ENCODE peak calls at places on chromosomes 4 and X, in six cellular contexts. T is fibroblast of lung, U is right lobe of liver, A is left lung, Y is MM.1S, K is stomach. N is an unnamed sample.

GRCh38 chr4:183666088-183666487 is 7.0 kb downstream of the TRAPPC11 start:
- DNase-seq in K (no peak), U (no peak), A (no peak), T (no peak), Y (no peak), N (no peak)

GRCh38 chr4:164876680-164877324 is at the start of gene APELA:
- DNase-seq in Y (no peak), U (no peak), T (no peak), A (no peak), K (no peak), N (no peak)

GRCh38 chr4:118086334-118086733 is 52.0 kb downstream of the NDST3 start:
- DNase-seq in A (no peak), Y (no peak), K (no peak), U (no peak), T (peak), N (no peak)

GRCh38 chrX:149286940-149287349 is 218.2 kb downstream of the IDS start:
- DNase-seq in Y (peak), T (peak), U (no peak), A (no peak), K (peak), N (no peak)

GRCh38 chr4:169345207-169345788 is 74.5 kb upstream of the SH3RF1 start:
- DNase-seq in A (no peak), T (peak), K (no peak), Y (no peak), U (no peak), N (no peak)

GRCh38 chr4:81919810-81920209 is 448.1 kb upstream of the RASGEF1B start:
- DNase-seq in Y (no peak), K (no peak), U (no peak), T (no peak), A (no peak), N (no peak)

GRCh38 chrX:66163849-66164401 is at the start of gene HEPH:
- DNase-seq in A (no peak), K (no peak), U (no peak), T (peak), Y (no peak), N (no peak)

GRCh38 chr4:159899596-159899995 is 796.7 kb downstream of the RAPGEF2 start:
- DNase-seq in K (no peak), U (no peak), T (no peak), A (no peak), Y (no peak), N (no peak)

GRCh38 chrX:32545100-32545499 is 666.2 kb downstream of the DMD start:
- DNase-seq in Y (no peak), K (no peak), T (no peak), U (no peak), A (no peak), N (no peak)

GRCh38 chrX:85084770-85085393 is 81.2 kb downstream of the APOOL start:
- DNase-seq in A (no peak), Y (peak), U (no peak), T (peak), K (no peak), N (no peak)

GRCh38 chrX:155112171-155112570 is 40.9 kb downstream of the BRCC3 start:
- DNase-seq in U (no peak), T (no peak), A (no peak), Y (no peak), K (no peak), N (no peak)

GRCh38 chrX:36867143-36867542 is 141.0 kb upstream of the FAM47C start:
- DNase-seq in A (no peak), T (peak), U (no peak), Y (peak), K (no peak), N (no peak)

GRCh38 chr4:41212221-41213203 is 1.8 kb downstream of the APBB2 start:
- DNase-seq in Y (no peak), U (no peak), A (no peak), K (peak), T (peak), N (no peak)

GRCh38 chrX:35442421-35442820 is 355.7 kb upstream of the MAGEB16 start:
- DNase-seq in K (no peak), Y (no peak), U (no peak), A (no peak), T (no peak), N (no peak)

GRCh38 chr4:169649545-169650226 is 29.3 kb downstream of the CLCN3 start:
- DNase-seq in Y (no peak), T (peak), K (peak), A (no peak), U (no peak), N (no peak)

GRCh38 chr4:2714071-2714770 is 41.9 kb downstream of the TNIP2 start:
- DNase-seq in T (peak), U (no peak), K (no peak), Y (no peak), A (no peak), N (no peak)

GRCh38 chr4:121726642-121727268 is 30.0 kb upstream of the ANXA5 start:
- DNase-seq in U (no peak), A (no peak), T (peak), Y (peak), K (no peak), N (no peak)

GRCh38 chr4:101232074-101232776 is 115.1 kb downstream of the PPP3CA start:
- DNase-seq in A (no peak), Y (peak), U (no peak), T (peak), K (no peak), N (no peak)

GRCh38 chr4:112519689-112520597 is 4.0 kb upstream of the NEUROG2 start:
- DNase-seq in Y (no peak), A (no peak), U (no peak), T (no peak), K (no peak), N (no peak)

GRCh38 chr4:161893566-161893965 is 270.2 kb downstream of the FSTL5 start:
- DNase-seq in U (no peak), Y (no peak), T (no peak), K (no peak), A (no peak), N (no peak)

GRCh38 chr4:48329193-48329592 is 12.1 kb upstream of the SLAIN2 start:
- DNase-seq in K (no peak), Y (no peak), A (no peak), T (no peak), U (no peak), N (no peak)

GRCh38 chr4:105994061-105994460 is 98.8 kb downstream of the NPNT start:
- DNase-seq in K (no peak), Y (no peak), A (no peak), U (no peak), T (no peak), N (no peak)

GRCh38 chrX:106752101-106752678 is 25.7 kb downstream of the RNF128 start:
- DNase-seq in K (no peak), U (no peak), T (no peak), Y (no peak), A (no peak), N (no peak)

GRCh38 chrX:21166302-21166982 is 207.8 kb upstream of the CNKSR2 start:
- DNase-seq in K (no peak), A (no peak), T (peak), Y (no peak), U (no peak), N (no peak)

GRCh38 chrX:110803506-110803905 is 7.9 kb upstream of the CHRDL1 start:
- DNase-seq in Y (no peak), U (no peak), T (peak), K (no peak), A (no peak), N (no peak)

GRCh38 chr4:184028571-184028996 is 123.5 kb downstream of the STOX2 start:
- DNase-seq in A (peak), U (no peak), K (no peak), Y (peak), T (no peak), N (peak)

GRCh38 chr4:141371206-141371605 is 150.5 kb downstream of the ZNF330 start:
- DNase-seq in T (peak), A (no peak), K (no peak), Y (no peak), U (no peak), N (no peak)

GRCh38 chr4:141376769-141377168 is 156.1 kb downstream of the ZNF330 start:
- DNase-seq in U (no peak), K (no peak), A (no peak), T (no peak), Y (no peak), N (no peak)

DNA sequence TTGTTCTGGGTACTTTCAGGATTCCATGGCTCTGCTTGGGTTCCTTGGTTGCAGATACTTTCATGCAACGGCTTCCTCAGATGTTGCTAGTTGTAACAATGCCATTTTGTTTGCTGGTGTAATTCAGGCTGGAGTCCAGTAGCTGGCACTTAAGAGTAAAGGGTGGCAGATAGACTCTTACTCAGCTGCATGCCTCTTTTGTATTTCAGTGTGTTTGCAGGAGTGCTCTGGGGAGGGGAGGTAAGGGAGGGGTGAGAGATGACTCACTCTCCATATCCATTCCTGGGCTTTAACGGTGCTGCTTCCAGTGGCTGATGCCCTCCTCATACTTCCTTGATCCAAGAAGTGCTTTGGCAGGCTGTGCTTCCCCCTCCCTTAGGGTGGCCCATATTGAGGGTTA is 155.2 kb downstream of the ZNF330 start:
- DNase-seq in T (peak), Y (no peak), U (no peak), K (no peak), A (no peak), N (no peak)
- TF ChIP-seq CTCF in T (peak), Y (no peak), U (no peak), K (no peak), A (no peak), N (no peak)

GRCh38 chrX:139892512-139892911 is 40.3 kb downstream of the ATP11C start:
- DNase-seq in Y (no peak), U (no peak), A (no peak), K (no peak), T (no peak), N (no peak)

GRCh38 chrX:139889760-139890159 is 43.1 kb downstream of the ATP11C start:
- DNase-seq in U (no peak), K (no peak), T (peak), A (no peak), Y (no peak), N (no peak)

DNA sequence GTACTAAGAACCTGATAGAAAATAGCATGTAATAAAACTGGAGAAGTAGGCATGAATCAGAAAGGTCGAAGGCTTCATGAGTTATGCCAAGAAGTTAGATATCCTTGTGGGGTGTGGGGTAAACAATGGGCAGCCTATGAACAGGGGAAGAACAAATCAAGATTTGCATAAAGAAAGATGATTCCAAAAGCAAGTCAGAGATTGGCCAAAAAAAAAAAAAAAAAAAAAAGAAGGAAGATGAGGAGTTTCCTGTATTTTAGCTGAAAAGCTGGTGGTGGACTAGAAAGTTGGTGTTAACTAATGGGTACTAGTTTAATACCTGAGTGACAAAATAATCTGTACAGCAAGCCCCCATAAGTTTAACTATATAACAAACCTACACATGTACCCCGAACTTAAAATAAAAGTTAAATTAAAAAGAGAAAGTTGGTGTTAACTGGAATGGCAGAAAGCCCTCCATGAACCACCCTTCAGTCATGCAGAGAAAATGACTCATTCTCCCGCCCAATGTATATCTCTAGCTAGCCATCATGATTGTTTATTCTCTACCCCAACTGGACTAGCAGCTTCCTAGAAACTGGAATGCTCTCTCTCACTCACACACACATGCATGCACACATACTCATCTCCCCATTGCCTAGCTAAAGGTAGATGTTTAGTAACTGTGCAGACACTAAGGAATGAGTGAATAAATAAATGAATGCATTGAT is 41.7 kb downstream of the ATP11C start:
- DNase-seq in A (no peak), Y (no peak), K (no peak), U (no peak), T (peak), N (no peak)
- H3K27ac ChIP-seq in A (no peak), Y (no peak), K (no peak), U (no peak), T (peak), N (no peak)

GRCh38 chrX:40573763-40574162 is 7.0 kb upstream of the ATP6AP2 start:
- DNase-seq in U (no peak), T (no peak), Y (peak), K (no peak), A (no peak), N (no peak)
- TF ChIP-seq CTCF in U (peak), T (peak), Y (peak), K (no peak), A (no peak), N (peak)

GRCh38 chr4:99071159-99071558 is 17.4 kb downstream of the ADH5 start:
- DNase-seq in A (no peak), Y (no peak), K (no peak), T (no peak), U (no peak), N (no peak)
- H3K27ac ChIP-seq in A (no peak), Y (no peak), K (no peak), T (no peak), U (no peak), N (no peak)

DNA sequence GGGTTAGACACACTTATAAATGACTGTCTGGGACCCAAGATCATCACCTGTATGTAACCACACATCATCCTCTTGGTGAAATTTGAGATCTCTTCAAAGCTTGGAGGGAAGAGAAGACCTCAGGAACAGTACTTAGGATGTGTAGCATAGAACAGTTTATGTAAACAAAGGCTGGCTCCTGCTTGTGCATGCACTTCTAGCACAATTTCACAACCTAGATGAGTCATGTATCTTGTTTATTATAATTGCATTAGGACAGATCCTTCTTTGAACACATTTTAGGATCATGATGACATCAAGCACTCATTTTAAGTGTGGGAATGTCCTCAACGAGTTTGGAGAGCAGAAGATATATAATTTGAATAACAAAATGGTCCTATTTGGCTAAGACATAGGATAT is 26.3 kb upstream of the ZMAT1 start:
- DNase-seq in A (no peak), K (no peak), Y (no peak), U (no peak), T (no peak), N (no peak)
- TF ChIP-seq CTCF in A (no peak), K (no peak), Y (no peak), U (no peak), T (no peak), N (no peak)

DNA sequence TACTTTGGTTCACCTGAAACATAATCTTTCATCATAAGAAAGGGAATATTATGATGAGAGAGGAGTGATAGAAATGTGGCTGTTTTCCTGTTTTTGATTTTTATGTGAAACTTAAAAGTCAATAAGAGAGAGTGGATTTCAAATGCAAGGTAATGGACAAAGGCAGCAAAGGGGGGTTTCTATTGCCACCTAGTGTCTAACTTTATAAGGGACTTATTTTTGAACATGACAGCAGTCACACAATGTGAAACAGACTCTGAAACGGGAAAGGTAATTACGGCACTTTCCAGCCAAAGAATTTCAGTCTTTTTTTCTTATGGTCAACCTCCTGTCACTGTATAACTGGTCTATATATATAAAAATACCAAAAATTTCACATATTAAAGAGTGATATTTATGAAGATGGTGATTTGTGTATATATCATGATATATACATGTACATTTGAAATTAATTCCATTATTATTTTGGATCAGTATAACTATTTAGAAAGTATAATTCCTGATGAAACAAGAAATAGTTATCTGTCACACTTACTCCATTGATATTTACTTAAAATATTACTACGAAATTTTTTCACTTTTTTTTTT is 127.1 kb downstream of the FBXO8 start:
- DNase-seq in A (no peak), K (no peak), Y (peak), U (no peak), T (peak), N (no peak)
- H3K27ac ChIP-seq in A (no peak), K (no peak), Y (no peak), U (no peak), T (no peak), N (no peak)

DNA sequence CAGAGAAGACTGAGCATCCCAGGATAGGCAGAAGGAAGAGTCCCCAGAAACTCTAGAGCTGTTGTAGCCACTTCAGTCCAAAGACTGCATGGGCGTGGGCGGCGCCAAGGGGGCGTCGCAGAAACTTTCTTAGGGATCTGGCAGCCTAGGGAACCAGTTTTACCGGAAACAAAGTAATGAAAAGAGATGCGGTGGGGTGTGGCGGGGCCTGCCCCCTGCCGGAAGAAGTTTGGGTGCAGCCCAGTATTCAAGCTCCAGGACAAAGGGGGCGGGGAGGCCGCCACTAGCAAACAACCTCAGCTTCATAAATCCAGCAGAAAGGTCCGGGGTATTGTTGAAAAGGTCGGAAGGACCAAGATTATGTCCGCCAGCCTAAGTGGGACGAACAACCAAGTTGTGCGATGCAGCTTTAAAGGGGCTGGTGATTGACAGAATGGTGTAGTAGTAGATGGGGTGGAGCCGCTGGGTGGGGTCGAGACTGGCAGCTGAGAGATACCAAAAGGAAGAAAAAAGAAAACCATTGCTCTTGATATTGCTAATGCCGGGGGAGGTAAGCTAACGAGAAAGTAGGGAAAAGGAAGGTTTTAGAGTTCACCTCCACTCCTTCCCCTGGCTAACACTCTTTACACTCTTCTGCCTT is 190.5 kb downstream of the RRAGB start:
- DNase-seq in Y (peak), K (peak), T (peak), A (peak), U (peak), N (peak)
- TF ChIP-seq CTCF in Y (peak), K (no peak), T (peak), A (peak), U (peak), N (peak)

GRCh38 chrX:45309096-45309495 is 108.4 kb upstream of the DIPK2B start:
- DNase-seq in A (no peak), U (no peak), Y (no peak), T (peak), K (no peak), N (no peak)
- H3K27ac ChIP-seq in A (no peak), U (no peak), Y (no peak), T (no peak), K (no peak), N (no peak)

DNA sequence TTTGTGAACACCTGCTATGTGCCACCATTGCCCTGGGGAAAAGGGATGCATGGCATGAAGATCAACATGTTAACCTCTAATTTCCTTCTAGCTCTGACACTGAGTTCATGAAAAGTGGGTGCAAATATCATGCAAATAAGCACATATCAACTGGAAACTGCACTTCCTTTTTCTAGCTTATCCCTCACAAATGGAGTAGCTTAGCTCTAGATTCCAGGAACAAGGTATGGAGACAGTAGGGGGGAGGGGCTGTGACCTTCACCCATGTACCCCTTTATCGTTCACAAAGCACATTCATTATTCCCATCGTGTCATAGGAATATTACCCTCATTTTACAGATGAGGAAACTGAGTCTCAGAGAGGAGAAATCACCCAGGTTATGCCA is 37.4 kb downstream of the STARD8 start:
- DNase-seq in T (no peak), K (no peak), A (no peak), Y (no peak), U (no peak), N (no peak)
- TF ChIP-seq CTCF in T (no peak), K (no peak), A (no peak), Y (no peak), U (no peak), N (no peak)

GRCh38 chr4:55884093-55884850 is 30.8 kb downstream of the EXOC1 start:
- DNase-seq in T (no peak), A (no peak), K (no peak), U (no peak), Y (no peak), N (no peak)
- H3K27ac ChIP-seq in T (no peak), A (no peak), K (no peak), U (no peak), Y (no peak), N (no peak)